ENCODE peak calls at places on chromosomes 2 and 18, in seven cellular contexts. One of them, this sample, is unnamed.

GRCh38 chr18:36580874-36581750 is 247.7 kb downstream of the TPGS2 start:
- DNase-seq in right atrium auricular region: peak; percentile 51
- DNase-seq in left lung: no peak
- DNase-seq in fibroblast of lung: peak; percentile 85
- DNase-seq in neuronal stem cell: no peak
- DNase-seq in H1: no peak
- DNase-seq in transverse colon: no peak
- DNase-seq in this sample: no peak

GRCh38 chr2:190867182-190867581 is 13.4 kb upstream of the GLS start:
- DNase-seq in transverse colon: no peak
- DNase-seq in neuronal stem cell: no peak
- DNase-seq in fibroblast of lung: peak; percentile 82
- DNase-seq in right atrium auricular region: no peak
- DNase-seq in H1: no peak
- DNase-seq in left lung: no peak
- DNase-seq in this sample: no peak

GRCh38 chr2:209671280-209671679 is 100.4 kb upstream of the UNC80 start:
- DNase-seq in right atrium auricular region: no peak
- DNase-seq in fibroblast of lung: no peak
- DNase-seq in transverse colon: no peak
- DNase-seq in H1: no peak
- DNase-seq in left lung: no peak
- DNase-seq in neuronal stem cell: peak; percentile 11
- DNase-seq in this sample: no peak

GRCh38 chr18:43620936-43621335 is 343.6 kb upstream of the SYT4 start:
- DNase-seq in right atrium auricular region: no peak
- DNase-seq in neuronal stem cell: peak; percentile 45
- DNase-seq in fibroblast of lung: peak; percentile 16
- DNase-seq in transverse colon: no peak
- DNase-seq in H1: no peak
- DNase-seq in left lung: no peak
- DNase-seq in this sample: no peak

GRCh38 chr2:14544247-14544646 is 88.3 kb upstream of the LRATD1 start:
- DNase-seq in H1: no peak
- DNase-seq in left lung: no peak
- DNase-seq in neuronal stem cell: no peak
- DNase-seq in transverse colon: no peak
- DNase-seq in right atrium auricular region: no peak
- DNase-seq in fibroblast of lung: no peak
- DNase-seq in this sample: no peak

GRCh38 chr18:55109818-55110414 is 150.7 kb upstream of the CCDC68 start:
- DNase-seq in transverse colon: no peak
- DNase-seq in neuronal stem cell: no peak
- DNase-seq in left lung: no peak
- DNase-seq in right atrium auricular region: no peak
- DNase-seq in fibroblast of lung: no peak
- DNase-seq in H1: no peak
- DNase-seq in this sample: no peak

GRCh38 chr2:84309281-84309680 is 149.8 kb downstream of the SUCLG1 start:
- DNase-seq in transverse colon: no peak
- DNase-seq in left lung: no peak
- DNase-seq in fibroblast of lung: no peak
- DNase-seq in H1: no peak
- DNase-seq in neuronal stem cell: no peak
- DNase-seq in right atrium auricular region: no peak
- DNase-seq in this sample: no peak

GRCh38 chr2:46097714-46098480 is 199.3 kb upstream of the EPAS1 start:
- DNase-seq in transverse colon: peak; percentile 76
- DNase-seq in neuronal stem cell: no peak
- DNase-seq in fibroblast of lung: peak; percentile 99
- DNase-seq in H1: no peak
- DNase-seq in right atrium auricular region: peak; percentile 86
- DNase-seq in left lung: peak; percentile 71
- DNase-seq in this sample: no peak

GRCh38 chr18:45686892-45687611 is 36.9 kb upstream of the SLC14A1 start:
- DNase-seq in fibroblast of lung: no peak
- DNase-seq in right atrium auricular region: no peak
- DNase-seq in H1: peak; percentile 50
- DNase-seq in neuronal stem cell: no peak
- DNase-seq in left lung: no peak
- DNase-seq in transverse colon: peak; percentile 32
- DNase-seq in this sample: peak; percentile 73

GRCh38 chr2:209771474-209772292 is at the start of gene UNC80:
- DNase-seq in left lung: peak; percentile 57
- DNase-seq in H1: peak; percentile 95
- DNase-seq in neuronal stem cell: peak; percentile 89
- DNase-seq in fibroblast of lung: peak; percentile 72
- DNase-seq in right atrium auricular region: no peak
- DNase-seq in transverse colon: peak; percentile 10
- DNase-seq in this sample: no peak

GRCh38 chr2:166106431-166107015 is 21.3 kb downstream of the SCN1A start:
- DNase-seq in transverse colon: no peak
- DNase-seq in fibroblast of lung: no peak
- DNase-seq in right atrium auricular region: no peak
- DNase-seq in H1: no peak
- DNase-seq in left lung: no peak
- DNase-seq in neuronal stem cell: peak; percentile 26
- DNase-seq in this sample: no peak

GRCh38 chr2:209673811-209674210 is 97.8 kb upstream of the UNC80 start:
- DNase-seq in fibroblast of lung: no peak
- DNase-seq in left lung: no peak
- DNase-seq in neuronal stem cell: no peak
- DNase-seq in H1: no peak
- DNase-seq in transverse colon: no peak
- DNase-seq in right atrium auricular region: no peak
- DNase-seq in this sample: no peak

GRCh38 chr2:54208364-54209240 is 47.4 kb downstream of the TSPYL6 start:
- DNase-seq in transverse colon: no peak
- DNase-seq in neuronal stem cell: no peak
- DNase-seq in left lung: no peak
- DNase-seq in fibroblast of lung: peak; percentile 69
- DNase-seq in H1: no peak
- DNase-seq in right atrium auricular region: no peak
- DNase-seq in this sample: no peak

GRCh38 chr2:65340898-65341681 is 91.3 kb downstream of the SPRED2 start:
- DNase-seq in fibroblast of lung: no peak
- DNase-seq in left lung: no peak
- DNase-seq in right atrium auricular region: no peak
- DNase-seq in neuronal stem cell: no peak
- DNase-seq in H1: no peak
- DNase-seq in transverse colon: no peak
- DNase-seq in this sample: no peak

GRCh38 chr2:102064679-102065674 is 73.2 kb downstream of the IL1R2 start:
- DNase-seq in neuronal stem cell: no peak
- DNase-seq in transverse colon: no peak
- DNase-seq in left lung: no peak
- DNase-seq in fibroblast of lung: peak; percentile 77
- DNase-seq in H1: no peak
- DNase-seq in right atrium auricular region: no peak
- DNase-seq in this sample: no peak

GRCh38 chr2:205720451-205720902 is 38.2 kb downstream of the NRP2 start:
- DNase-seq in neuronal stem cell: peak; percentile 57
- DNase-seq in transverse colon: no peak
- DNase-seq in left lung: no peak
- DNase-seq in right atrium auricular region: no peak
- DNase-seq in H1: peak; percentile 64
- DNase-seq in fibroblast of lung: no peak
- DNase-seq in this sample: no peak

GRCh38 chr18:35407871-35408481 is 30.8 kb upstream of the ZNF396 start:
- DNase-seq in left lung: no peak
- DNase-seq in transverse colon: peak; percentile 29
- DNase-seq in fibroblast of lung: peak; percentile 55
- DNase-seq in right atrium auricular region: no peak
- DNase-seq in H1: no peak
- DNase-seq in neuronal stem cell: peak; percentile 56
- DNase-seq in this sample: peak; percentile 64

GRCh38 chr2:107719141-107719540 is 107.6 kb upstream of the RGPD4 start:
- DNase-seq in H1: no peak
- DNase-seq in left lung: no peak
- DNase-seq in fibroblast of lung: no peak
- DNase-seq in right atrium auricular region: no peak
- DNase-seq in transverse colon: no peak
- DNase-seq in neuronal stem cell: no peak
- DNase-seq in this sample: no peak

GRCh38 chr18:75211721-75212625 is 1.4 kb downstream of the TSHZ1 start:
- DNase-seq in transverse colon: peak; percentile 39
- DNase-seq in neuronal stem cell: peak; percentile 23
- DNase-seq in fibroblast of lung: peak; percentile 54
- DNase-seq in right atrium auricular region: no peak
- DNase-seq in left lung: peak; percentile 67
- DNase-seq in H1: peak; percentile 76
- DNase-seq in this sample: peak; percentile 33

GRCh38 chr2:201579536-201579935 is 63.8 kb downstream of the TMEM237 start:
- DNase-seq in right atrium auricular region: no peak
- DNase-seq in fibroblast of lung: peak; percentile 66
- DNase-seq in H1: no peak
- DNase-seq in transverse colon: no peak
- DNase-seq in neuronal stem cell: no peak
- DNase-seq in left lung: no peak
- DNase-seq in this sample: no peak

GRCh38 chr18:79684787-79685186 is 5.2 kb downstream of the CTDP1 start:
- DNase-seq in fibroblast of lung: no peak
- DNase-seq in transverse colon: no peak
- DNase-seq in left lung: no peak
- DNase-seq in right atrium auricular region: no peak
- DNase-seq in H1: no peak
- DNase-seq in neuronal stem cell: no peak
- DNase-seq in this sample: no peak

GRCh38 chr2:207743514-207743913 is 26.2 kb downstream of the FZD5 start:
- DNase-seq in neuronal stem cell: no peak
- DNase-seq in H1: no peak
- DNase-seq in left lung: no peak
- DNase-seq in right atrium auricular region: no peak
- DNase-seq in transverse colon: no peak
- DNase-seq in fibroblast of lung: no peak
- DNase-seq in this sample: no peak

GRCh38 chr2:216918088-216918680 is 58.3 kb upstream of the TNP1 start:
- DNase-seq in fibroblast of lung: peak; percentile 70
- DNase-seq in neuronal stem cell: no peak
- DNase-seq in transverse colon: peak; percentile 10
- DNase-seq in left lung: no peak
- DNase-seq in right atrium auricular region: no peak
- DNase-seq in H1: no peak
- DNase-seq in this sample: no peak

GRCh38 chr2:106159867-106160785 is 34.0 kb downstream of the UXS1 start:
- DNase-seq in right atrium auricular region: no peak
- DNase-seq in fibroblast of lung: no peak
- DNase-seq in neuronal stem cell: no peak
- DNase-seq in transverse colon: no peak
- DNase-seq in H1: no peak
- DNase-seq in left lung: no peak
- DNase-seq in this sample: peak; percentile 63

GRCh38 chr2:159562248-159562647 is 54.1 kb downstream of the BAZ2B start:
- DNase-seq in transverse colon: no peak
- DNase-seq in right atrium auricular region: no peak
- DNase-seq in fibroblast of lung: peak; percentile 31
- DNase-seq in H1: no peak
- DNase-seq in left lung: no peak
- DNase-seq in neuronal stem cell: no peak
- DNase-seq in this sample: no peak

GRCh38 chr2:39678170-39678569 is 12.5 kb downstream of the TMEM178A start:
- DNase-seq in right atrium auricular region: no peak
- DNase-seq in transverse colon: no peak
- DNase-seq in left lung: no peak
- DNase-seq in fibroblast of lung: no peak
- DNase-seq in H1: no peak
- DNase-seq in neuronal stem cell: no peak
- DNase-seq in this sample: no peak

GRCh38 chr2:177881001-177881748 is 191.4 kb downstream of the PDE11A start:
- DNase-seq in neuronal stem cell: no peak
- DNase-seq in transverse colon: no peak
- DNase-seq in left lung: no peak
- DNase-seq in fibroblast of lung: peak; percentile 32
- DNase-seq in right atrium auricular region: no peak
- DNase-seq in H1: no peak
- DNase-seq in this sample: no peak

GRCh38 chr2:86199834-86200177 is 549 bp downstream of the MRPL35 start:
- DNase-seq in transverse colon: no peak
- DNase-seq in left lung: no peak
- DNase-seq in right atrium auricular region: no peak
- DNase-seq in H1: no peak
- DNase-seq in fibroblast of lung: no peak
- DNase-seq in neuronal stem cell: no peak
- DNase-seq in this sample: no peak

GRCh38 chr2:240463274-240463865 is 27.9 kb downstream of the GPC1 start:
- DNase-seq in neuronal stem cell: no peak
- DNase-seq in transverse colon: peak; percentile 5
- DNase-seq in right atrium auricular region: peak; percentile 55
- DNase-seq in left lung: peak; percentile 30
- DNase-seq in fibroblast of lung: no peak
- DNase-seq in H1: no peak
- DNase-seq in this sample: no peak

GRCh38 chr2:118634876-118635275 is 212.6 kb downstream of the EN1 start:
- DNase-seq in fibroblast of lung: no peak
- DNase-seq in H1: no peak
- DNase-seq in right atrium auricular region: no peak
- DNase-seq in transverse colon: no peak
- DNase-seq in neuronal stem cell: no peak
- DNase-seq in left lung: no peak
- DNase-seq in this sample: no peak
- H3K27me3 ChIP-seq in fibroblast of lung: no peaks in the 10 kb centered on the region
- H3K27me3 ChIP-seq in H1: no peaks in the 10 kb centered on the region
- H3K27me3 ChIP-seq in right atrium auricular region: no peaks in the 10 kb centered on the region
- H3K27me3 ChIP-seq in transverse colon: no peaks in the 10 kb centered on the region
- H3K27me3 ChIP-seq in neuronal stem cell: no peaks in the 10 kb centered on the region
- H3K27me3 ChIP-seq in left lung: no peaks in the 10 kb centered on the region
- H3K27me3 ChIP-seq in this sample: no peaks in the 10 kb centered on the region

GRCh38 chr2:18991177-18992168 is 366.9 kb downstream of the OSR1 start:
- DNase-seq in H1: no peak
- DNase-seq in transverse colon: peak; percentile 31
- DNase-seq in right atrium auricular region: peak; percentile 60
- DNase-seq in fibroblast of lung: peak; percentile 92
- DNase-seq in left lung: peak; percentile 41
- DNase-seq in neuronal stem cell: no peak
- DNase-seq in this sample: no peak
- H3K4me3 ChIP-seq in H1: no peak overlapping the region
- H3K4me3 ChIP-seq in transverse colon: no peak overlapping the region
- H3K4me3 ChIP-seq in right atrium auricular region: no peak overlapping the region
- H3K4me3 ChIP-seq in fibroblast of lung: no peak overlapping the region
- H3K4me3 ChIP-seq in left lung: no peak overlapping the region
- H3K4me3 ChIP-seq in neuronal stem cell: no peak overlapping the region
- H3K4me3 ChIP-seq in this sample: no peak overlapping the region

GRCh38 chr18:14975431-14975830 is 227.5 kb downstream of the ANKRD30B start:
- DNase-seq in fibroblast of lung: no peak
- DNase-seq in transverse colon: no peak
- DNase-seq in H1: no peak
- DNase-seq in right atrium auricular region: peak; percentile 11
- DNase-seq in neuronal stem cell: no peak
- DNase-seq in left lung: no peak
- DNase-seq in this sample: no peak
- H3K9me3 ChIP-seq in fibroblast of lung: no peaks in the 10 kb centered on the region
- H3K9me3 ChIP-seq in transverse colon: no peaks in the 10 kb centered on the region
- H3K9me3 ChIP-seq in H1: peaks cover 56% of the 10 kb centered on the region
- H3K9me3 ChIP-seq in right atrium auricular region: no peaks in the 10 kb centered on the region
- H3K9me3 ChIP-seq in neuronal stem cell: peaks cover 14% of the 10 kb centered on the region
- H3K9me3 ChIP-seq in left lung: no peaks in the 10 kb centered on the region
- H3K9me3 ChIP-seq in this sample: no peaks in the 10 kb centered on the region

DNA sequence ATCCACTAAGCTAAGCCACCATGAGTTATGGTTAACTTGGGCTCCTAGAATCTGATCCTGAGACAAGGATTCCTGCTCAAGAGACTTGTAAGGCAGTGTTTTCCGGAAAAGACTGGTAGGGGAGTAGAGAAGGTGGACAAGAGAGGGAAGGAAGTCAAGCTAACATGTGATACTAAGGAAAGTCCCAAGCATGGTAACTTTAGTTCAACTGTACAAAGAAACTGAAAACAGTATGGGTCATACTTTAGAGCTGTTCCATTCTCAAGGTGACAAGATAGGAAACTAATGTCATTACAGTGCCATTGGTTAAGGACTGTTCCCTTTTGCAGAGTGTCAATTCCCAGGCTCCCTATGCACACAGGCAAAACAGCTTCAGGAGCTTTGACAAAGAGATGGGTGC is 5.8 kb downstream of the MYO5B start:
- DNase-seq in right atrium auricular region: no peak
- DNase-seq in left lung: no peak
- DNase-seq in fibroblast of lung: no peak
- DNase-seq in H1: no peak
- DNase-seq in transverse colon: no peak
- DNase-seq in neuronal stem cell: no peak
- DNase-seq in this sample: no peak
- H3K27me3 ChIP-seq in right atrium auricular region: peaks cover 6% of the 10 kb centered on the region
- H3K27me3 ChIP-seq in left lung: peaks cover 16% of the 10 kb centered on the region
- H3K27me3 ChIP-seq in fibroblast of lung: peaks cover 10% of the 10 kb centered on the region
- H3K27me3 ChIP-seq in H1: peaks cover 31% of the 10 kb centered on the region
- H3K27me3 ChIP-seq in transverse colon: peaks cover 14% of the 10 kb centered on the region
- H3K27me3 ChIP-seq in neuronal stem cell: peaks cover 22% of the 10 kb centered on the region
- H3K27me3 ChIP-seq in this sample: no peaks in the 10 kb centered on the region